ENCODE peak calls at places on chromosomes 3 and 15, in seven cellular contexts. I is adrenal gland, E is colonic mucosa, V is mucosa of descending colon, K is left ventricle myocardium inferior, A is lung, B is upper lobe of right lung. H is an unnamed sample.
A peak's percentile ranks its signal among the peaks of the same experiment; 100 is the strongest.

GRCh38 chr3:124759666-124760401 is 29.6 kb downstream of the UMPS start:
- DNase-seq in I (no peak), E (no peak), V (no peak), K (no peak), A (no peak), B (no peak), H (no peak)

GRCh38 chr15:39479916-39480315 is 101.0 kb upstream of the THBS1 start:
- DNase-seq in I (no peak), E (no peak), V (no peak), K (no peak), A (no peak), B (no peak), H (peak; percentile 69)

GRCh38 chr15:66661432-66662096 is 40.5 kb upstream of the SMAD6 start:
- DNase-seq in I (no peak), E (no peak), V (no peak), K (peak; percentile 63), A (peak; percentile 43), B (no peak), H (no peak)

GRCh38 chr15:51016615-51017014 is 78.1 kb downstream of the TNFAIP8L3 start:
- DNase-seq in I (no peak), E (no peak), V (no peak), K (no peak), A (no peak), B (no peak), H (no peak)

GRCh38 chr3:139540686-139541085 is 1.1 kb upstream of the RBP1 start:
- DNase-seq in I (no peak), E (no peak), V (no peak), K (no peak), A (no peak), B (no peak), H (no peak)

GRCh38 chr3:139202226-139202958 is 141.4 kb upstream of the MRPS22 start:
- DNase-seq in I (no peak), E (peak; percentile 76), V (peak; percentile 81), K (no peak), A (no peak), B (no peak), H (peak; percentile 44)

GRCh38 chr15:51186846-51187340 is 92.2 kb upstream of the TNFAIP8L3 start:
- DNase-seq in I (no peak), E (no peak), V (no peak), K (no peak), A (no peak), B (no peak), H (no peak)

GRCh38 chr3:10511809-10512494 is 6.6 kb upstream of the ATP2B2 start:
- DNase-seq in I (no peak), E (no peak), V (no peak), K (no peak), A (no peak), B (no peak), H (peak; percentile 32)

DNA sequence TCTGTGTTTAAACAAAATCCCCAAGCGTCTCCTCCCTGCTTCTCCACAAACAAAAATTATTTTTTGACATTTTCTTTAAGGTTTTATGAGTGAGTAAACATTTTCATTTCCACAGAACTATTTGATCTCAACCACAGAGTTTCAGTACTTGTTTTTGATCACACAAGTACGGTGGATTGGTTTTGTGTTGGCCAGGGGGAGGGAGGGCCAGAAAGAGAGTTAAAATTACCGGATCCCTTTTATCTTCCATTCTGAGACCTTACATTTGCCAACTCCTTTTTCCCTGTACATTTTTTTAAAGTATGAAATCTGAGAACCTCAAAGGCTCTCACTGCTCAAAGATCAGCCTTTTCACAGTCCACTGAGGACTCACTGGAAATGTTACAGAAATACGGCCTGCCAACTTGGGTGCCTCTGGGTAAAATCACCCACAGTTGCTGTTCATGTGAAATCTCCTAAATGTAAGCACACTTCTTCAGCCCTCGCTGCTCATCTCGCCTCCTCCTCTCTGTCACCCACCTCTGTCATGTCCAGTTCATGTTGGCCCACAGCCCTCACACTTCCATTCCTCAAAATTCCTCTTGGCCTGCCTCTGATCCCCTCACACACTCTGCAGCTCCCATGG is 1.7 kb downstream of the HOMER2 start:
- DNase-seq in I (no peak), E (no peak), V (no peak), K (no peak), A (no peak), B (no peak), H (no peak)
- TF ChIP-seq CTCF in I (no peak), E (no peak), V (no peak), K (no peak), A (no peak), B (no peak), H (no peak)

GRCh38 chr15:37395100-37395468 is 294.7 kb upstream of the MEIS2 start:
- DNase-seq in I (no peak), E (no peak), V (no peak), K (no peak), A (no peak), B (no peak), H (no peak)
- H3K4me3 ChIP-seq in I (no peak overlapping the region), E (no peak overlapping the region), V (no peak overlapping the region), K (no peak overlapping the region), A (no peak overlapping the region), B (no peak overlapping the region), H (no peak overlapping the region)

DNA sequence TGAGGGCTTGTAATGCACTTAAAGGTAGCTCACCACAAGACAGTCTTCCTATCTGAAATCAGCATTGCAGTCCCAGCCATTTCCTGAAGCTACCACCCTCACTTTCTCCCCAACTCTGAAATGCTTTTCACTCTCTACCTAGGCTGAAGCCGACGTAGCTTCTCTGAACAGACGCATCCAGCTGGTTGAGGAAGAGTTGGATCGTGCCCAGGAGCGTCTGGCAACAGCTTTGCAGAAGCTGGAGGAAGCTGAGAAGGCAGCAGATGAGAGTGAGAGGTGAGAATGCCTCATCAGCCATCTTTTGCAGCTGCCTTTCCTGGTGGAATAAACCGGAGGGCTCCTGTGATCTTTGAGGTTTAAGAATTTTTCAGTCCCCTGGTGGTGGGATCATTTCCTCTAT is 14.3 kb downstream of the TPM1 start:
- DNase-seq in I (no peak), E (no peak), V (peak; percentile 53), K (peak; percentile 68), A (no peak), B (no peak), H (no peak)
- H3K36me3 ChIP-seq in I (no peaks in the 10 kb centered on the region), E (peaks cover 18% of the 10 kb centered on the region), V (peaks cover 9% of the 10 kb centered on the region), K (peaks cover 70% of the 10 kb centered on the region), A (peaks cover 33% of the 10 kb centered on the region), B (peaks cover 54% of the 10 kb centered on the region), H (peaks cover 34% of the 10 kb centered on the region)

DNA sequence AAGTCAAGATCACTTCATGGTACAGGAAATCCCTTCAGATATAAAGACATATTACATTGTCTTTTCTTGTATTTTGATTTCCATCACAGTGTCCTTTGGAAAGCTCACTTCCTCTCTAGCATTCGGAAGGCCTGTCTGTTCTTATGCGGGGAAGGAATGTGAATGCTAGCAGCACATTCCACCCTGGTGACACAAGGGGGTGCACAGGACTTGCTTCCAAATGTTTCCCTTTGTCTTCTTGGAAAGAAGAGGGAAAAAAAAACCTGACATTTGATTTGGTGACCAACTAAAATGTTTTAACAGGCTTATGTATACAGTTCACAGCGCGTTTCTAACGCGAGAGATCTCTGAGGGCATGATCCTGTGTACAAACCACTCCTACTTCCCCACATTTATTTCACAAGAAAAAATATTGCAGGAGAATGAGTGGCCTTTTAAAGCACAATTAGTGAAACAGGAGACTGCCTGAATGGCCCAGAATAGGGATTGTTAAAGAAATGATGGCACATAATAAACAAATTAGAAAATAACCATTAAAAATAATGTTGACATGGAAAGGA is 107.5 kb upstream of the FXR1 start:
- DNase-seq in I (no peak), E (no peak), V (no peak), K (no peak), A (no peak), B (no peak), H (peak; percentile 57)
- TF ChIP-seq CTCF in I (peak; percentile 21), E (no peak), V (no peak), K (peak; percentile 58), A (no peak), B (peak; percentile 34), H (peak; percentile 34)

GRCh38 chr15:49079340-49080039 is 33.2 kb upstream of the SECISBP2L start:
- DNase-seq in I (no peak), E (no peak), V (no peak), K (no peak), A (no peak), B (no peak), H (no peak)
- H3K4me3 ChIP-seq in I (no peak overlapping the region), E (no peak overlapping the region), V (no peak overlapping the region), K (no peak overlapping the region), A (no peak overlapping the region), B (no peak overlapping the region), H (no peak overlapping the region)

DNA sequence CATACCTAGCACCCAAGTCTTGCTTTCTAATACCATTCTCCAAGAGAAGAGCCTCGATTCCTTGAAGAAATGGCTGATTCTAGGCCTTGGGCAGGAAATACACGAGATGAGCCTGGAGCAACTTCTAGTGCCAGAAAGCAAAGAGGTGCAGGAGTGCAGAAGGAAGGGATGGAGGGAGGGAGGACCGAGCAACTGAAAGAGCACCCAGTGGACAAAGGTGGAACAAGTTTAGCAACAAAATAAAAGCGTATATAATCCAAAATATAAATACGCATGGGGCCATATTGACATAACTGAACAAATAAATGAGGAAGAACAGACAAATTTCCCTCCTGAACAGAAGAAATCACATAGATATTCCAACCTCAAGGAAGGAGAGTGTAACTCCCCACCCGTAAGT is 34.4 kb downstream of the CHSY1 start:
- DNase-seq in I (no peak), E (no peak), V (no peak), K (no peak), A (no peak), B (no peak), H (no peak)
- H3K36me3 ChIP-seq in I (no peaks in the 10 kb centered on the region), E (no peaks in the 10 kb centered on the region), V (no peaks in the 10 kb centered on the region), K (no peaks in the 10 kb centered on the region), A (no peaks in the 10 kb centered on the region), B (no peaks in the 10 kb centered on the region), H (peaks cover 2% of the 10 kb centered on the region)

DNA sequence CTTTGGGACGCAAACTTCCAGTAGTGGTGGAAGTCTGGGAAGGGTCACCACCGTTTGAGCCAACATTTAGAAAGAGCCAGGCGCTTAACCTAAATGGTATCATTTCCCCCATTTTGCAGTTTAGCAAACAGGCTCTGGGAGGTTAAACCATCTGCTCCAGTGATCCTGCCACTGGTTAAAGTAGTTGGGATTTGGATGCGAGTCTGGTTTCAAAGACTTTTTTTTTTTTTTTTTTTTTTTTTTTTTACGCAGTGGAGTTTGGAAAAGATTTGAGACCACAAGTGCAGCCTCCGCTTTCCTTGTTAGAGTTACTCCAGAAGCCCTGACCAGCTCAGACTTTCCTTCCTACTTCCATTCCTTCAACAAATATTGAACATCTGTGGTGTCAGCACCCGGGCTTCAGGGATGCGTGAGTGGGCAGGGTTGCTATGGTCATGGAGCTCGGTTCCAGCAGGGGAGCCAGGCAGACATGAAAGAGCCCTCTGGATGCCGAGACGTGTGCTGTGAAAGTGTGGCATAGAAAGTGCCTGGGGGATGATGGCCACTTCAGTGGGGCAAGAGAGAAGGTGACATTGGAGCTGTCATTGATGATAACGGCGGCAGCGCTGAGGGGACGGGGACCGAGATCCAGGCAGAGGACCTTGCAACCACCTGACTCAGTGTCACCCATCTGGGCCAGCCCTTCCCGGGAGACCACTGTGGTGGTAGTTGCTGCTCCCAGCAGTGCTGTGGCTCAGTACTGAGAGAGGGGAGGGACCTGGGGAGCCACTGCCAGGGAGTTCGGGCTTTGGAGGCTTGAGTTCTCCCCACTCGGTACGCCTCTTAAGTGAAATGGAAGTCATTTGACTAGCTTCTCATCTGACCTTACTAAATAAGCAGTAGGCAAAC is 1.1 kb upstream of the RNU6-1 start:
- DNase-seq in I (no peak), E (peak; percentile 40), V (no peak), K (no peak), A (no peak), B (no peak), H (peak; percentile 19)
- TF ChIP-seq CTCF in I (no peak), E (no peak), V (no peak), K (no peak), A (no peak), B (no peak), H (no peak)

GRCh38 chr3:32782417-32782816 is 35.4 kb upstream of the TRIM71 start:
- DNase-seq in I (no peak), E (no peak), V (no peak), K (no peak), A (no peak), B (no peak), H (no peak)
- H3K4me3 ChIP-seq in I (no peak overlapping the region), E (no peak overlapping the region), V (no peak overlapping the region), K (no peak overlapping the region), A (no peak overlapping the region), B (no peak overlapping the region), H (no peak overlapping the region)

GRCh38 chr3:52250122-52250521 is 4.6 kb downstream of the PPM1M start:
- DNase-seq in I (no peak), E (no peak), V (peak; percentile 8), K (no peak), A (no peak), B (peak; percentile 16), H (no peak)
- H3K36me3 ChIP-seq in I (no peaks in the 10 kb centered on the region), E (no peaks in the 10 kb centered on the region), V (no peaks in the 10 kb centered on the region), K (peaks cover 58% of the 10 kb centered on the region), A (peaks cover 3% of the 10 kb centered on the region), B (peaks cover 61% of the 10 kb centered on the region), H (no peaks in the 10 kb centered on the region)

H was measured in bronchial epithelial cell.